ENCODE peak calls at places on chromosomes 3 and 15, in four cellular contexts. One of them, this sample, is unnamed.

GRCh38 chr15:85296615-85297402 is 83.6 kb upstream of the AKAP13 start:
- DNase-seq in IMR-90: peak; percentile 81
- DNase-seq in H9: peak; percentile 59
- DNase-seq in neuronal stem cell: peak; percentile 50
- DNase-seq in this sample: peak; percentile 69

GRCh38 chr3:57545636-57546268 is 1.6 kb upstream of the DNAH12 start:
- DNase-seq in neuronal stem cell: no peak
- DNase-seq in IMR-90: no peak
- DNase-seq in H9: no peak
- DNase-seq in this sample: no peak

GRCh38 chr15:80584561-80584964 is 110.5 kb upstream of the ABHD17C start:
- DNase-seq in H9: peak; percentile 23
- DNase-seq in IMR-90: no peak
- DNase-seq in neuronal stem cell: no peak
- DNase-seq in this sample: no peak

GRCh38 chr15:91919014-91919534 is 65.6 kb downstream of the SLCO3A1 start:
- DNase-seq in IMR-90: no peak
- DNase-seq in H9: no peak
- DNase-seq in neuronal stem cell: no peak
- DNase-seq in this sample: no peak

GRCh38 chr3:17070560-17070959 is 185.8 kb downstream of the PLCL2 start:
- DNase-seq in IMR-90: peak; percentile 39
- DNase-seq in neuronal stem cell: no peak
- DNase-seq in H9: peak; percentile 59
- DNase-seq in this sample: no peak

GRCh38 chr3:11136871-11137626 is 17.2 kb upstream of the HRH1 start:
- DNase-seq in neuronal stem cell: no peak
- DNase-seq in H9: peak; percentile 52
- DNase-seq in IMR-90: peak; percentile 100
- DNase-seq in this sample: no peak

GRCh38 chr3:1092771-1093170 is at the start of gene CNTN6:
- DNase-seq in H9: no peak
- DNase-seq in neuronal stem cell: peak; percentile 65
- DNase-seq in IMR-90: no peak
- DNase-seq in this sample: no peak

GRCh38 chr3:153078826-153079225 is 83.2 kb upstream of the RAP2B start:
- DNase-seq in neuronal stem cell: no peak
- DNase-seq in IMR-90: no peak
- DNase-seq in H9: no peak
- DNase-seq in this sample: no peak

GRCh38 chr3:21912656-21913055 is 161.6 kb upstream of the ZNF385D start:
- DNase-seq in IMR-90: peak; percentile 28
- DNase-seq in neuronal stem cell: no peak
- DNase-seq in H9: no peak
- DNase-seq in this sample: no peak

GRCh38 chr15:27912283-27912682 is 186.8 kb downstream of the OCA2 start:
- DNase-seq in H9: no peak
- DNase-seq in neuronal stem cell: no peak
- DNase-seq in IMR-90: no peak
- DNase-seq in this sample: no peak

GRCh38 chr15:25697586-25697985 is 165.5 kb downstream of the ATP10A start:
- DNase-seq in neuronal stem cell: no peak
- DNase-seq in H9: no peak
- DNase-seq in IMR-90: no peak
- DNase-seq in this sample: no peak

GRCh38 chr15:90414408-90415028 is 26.5 kb downstream of the IQGAP1 start:
- DNase-seq in neuronal stem cell: no peak
- DNase-seq in H9: no peak
- DNase-seq in IMR-90: peak; percentile 91
- DNase-seq in this sample: no peak

GRCh38 chr15:49865925-49866757 is 245.3 kb downstream of the DTWD1 start:
- DNase-seq in neuronal stem cell: no peak
- DNase-seq in IMR-90: no peak
- DNase-seq in H9: no peak
- DNase-seq in this sample: no peak

GRCh38 chr15:79644091-79644490 is 212.0 kb downstream of the MINAR1 start:
- DNase-seq in IMR-90: peak; percentile 85
- DNase-seq in neuronal stem cell: no peak
- DNase-seq in H9: no peak
- DNase-seq in this sample: no peak

GRCh38 chr3:102068327-102068726 is 219.0 kb downstream of the NFKBIZ start:
- DNase-seq in IMR-90: no peak
- DNase-seq in neuronal stem cell: no peak
- DNase-seq in H9: no peak
- DNase-seq in this sample: no peak

GRCh38 chr3:136931587-136931986 is 26.2 kb upstream of the IL20RB start:
- DNase-seq in neuronal stem cell: no peak
- DNase-seq in IMR-90: no peak
- DNase-seq in H9: no peak
- DNase-seq in this sample: no peak

GRCh38 chr15:61449306-61449705 is 220.2 kb upstream of the RORA start:
- DNase-seq in IMR-90: no peak
- DNase-seq in H9: no peak
- DNase-seq in neuronal stem cell: no peak
- DNase-seq in this sample: no peak

GRCh38 chr15:99333981-99334380 is 82.7 kb downstream of the LRRC28 start:
- DNase-seq in neuronal stem cell: no peak
- DNase-seq in IMR-90: no peak
- DNase-seq in H9: no peak
- DNase-seq in this sample: no peak

GRCh38 chr3:118760611-118761606 is 273.7 kb downstream of the IGSF11 start:
- DNase-seq in neuronal stem cell: no peak
- DNase-seq in IMR-90: peak; percentile 1
- DNase-seq in H9: peak; percentile 67
- DNase-seq in this sample: peak; percentile 53

GRCh38 chr15:91696981-91697380 is 156.5 kb upstream of the SLCO3A1 start:
- DNase-seq in neuronal stem cell: no peak
- DNase-seq in IMR-90: no peak
- DNase-seq in H9: no peak
- DNase-seq in this sample: no peak

GRCh38 chr15:73716417-73716816 is 32.2 kb downstream of the CD276 start:
- DNase-seq in IMR-90: no peak
- DNase-seq in neuronal stem cell: no peak
- DNase-seq in H9: no peak
- DNase-seq in this sample: no peak

GRCh38 chr15:51093865-51094605 is 671 bp downstream of the TNFAIP8L3 start:
- DNase-seq in neuronal stem cell: no peak
- DNase-seq in IMR-90: no peak
- DNase-seq in H9: no peak
- DNase-seq in this sample: no peak

GRCh38 chr3:177460100-177460499 is 262.8 kb upstream of the TBL1XR1 start:
- DNase-seq in IMR-90: no peak
- DNase-seq in H9: no peak
- DNase-seq in neuronal stem cell: no peak
- DNase-seq in this sample: no peak

GRCh38 chr15:73346735-73347312 is 21.9 kb downstream of the HCN4 start:
- DNase-seq in IMR-90: peak; percentile 20
- DNase-seq in H9: peak; percentile 81
- DNase-seq in neuronal stem cell: peak; percentile 74
- DNase-seq in this sample: peak; percentile 34

GRCh38 chr15:97748576-97748975 is 211.9 kb upstream of the ARRDC4 start:
- DNase-seq in neuronal stem cell: no peak
- DNase-seq in H9: no peak
- DNase-seq in IMR-90: no peak
- DNase-seq in this sample: no peak

GRCh38 chr3:57544181-57545125 is at the start of gene DNAH12:
- DNase-seq in neuronal stem cell: peak; percentile 79
- DNase-seq in IMR-90: no peak
- DNase-seq in H9: peak; percentile 96
- DNase-seq in this sample: peak; percentile 78

GRCh38 chr15:72365844-72366243 is 10.0 kb downstream of the HEXA start:
- DNase-seq in H9: no peak
- DNase-seq in neuronal stem cell: no peak
- DNase-seq in IMR-90: no peak
- DNase-seq in this sample: no peak

GRCh38 chr15:89367485-89368451 is 33.1 kb upstream of the POLG start:
- DNase-seq in IMR-90: no peak
- DNase-seq in neuronal stem cell: no peak
- DNase-seq in H9: peak; percentile 91
- DNase-seq in this sample: no peak

GRCh38 chr3:132378846-132379245 is 38.5 kb upstream of the DNAJC13 start:
- DNase-seq in neuronal stem cell: no peak
- DNase-seq in IMR-90: no peak
- DNase-seq in H9: no peak
- DNase-seq in this sample: no peak

GRCh38 chr3:52230889-52231499 is 5.5 kb upstream of the TLR9 start:
- DNase-seq in neuronal stem cell: no peak
- DNase-seq in H9: no peak
- DNase-seq in IMR-90: no peak
- DNase-seq in this sample: no peak

GRCh38 chr3:61278713-61279112 is 27.5 kb upstream of the FHIT start:
- DNase-seq in IMR-90: no peak
- DNase-seq in neuronal stem cell: no peak
- DNase-seq in H9: no peak
- DNase-seq in this sample: no peak

GRCh38 chr15:70856884-70857546 is 3.1 kb upstream of the LARP6 start:
- DNase-seq in IMR-90: peak; percentile 100
- DNase-seq in neuronal stem cell: no peak
- DNase-seq in H9: no peak
- DNase-seq in this sample: no peak

GRCh38 chr15:70859322-70859908 is 5.5 kb upstream of the LARP6 start:
- DNase-seq in IMR-90: no peak
- DNase-seq in neuronal stem cell: no peak
- DNase-seq in H9: no peak
- DNase-seq in this sample: no peak

GRCh38 chr15:70855764-70856163 is 1.8 kb upstream of the LARP6 start:
- DNase-seq in H9: no peak
- DNase-seq in IMR-90: peak; percentile 22
- DNase-seq in neuronal stem cell: no peak
- DNase-seq in this sample: no peak

GRCh38 chr15:70856177-70856883 is 2.4 kb upstream of the LARP6 start:
- DNase-seq in H9: no peak
- DNase-seq in neuronal stem cell: no peak
- DNase-seq in IMR-90: peak; percentile 56
- DNase-seq in this sample: no peak

GRCh38 chr15:70857547-70858265 is 3.7 kb upstream of the LARP6 start:
- DNase-seq in IMR-90: peak; percentile 58
- DNase-seq in neuronal stem cell: no peak
- DNase-seq in H9: no peak
- DNase-seq in this sample: no peak
- H2AK5ac ChIP-seq in IMR-90: peak overlapping the region; percentile 57
- H2AK5ac ChIP-seq in neuronal stem cell: no peak overlapping the region
- H2AK5ac ChIP-seq in H9: no peak overlapping the region
- H2AK5ac ChIP-seq in this sample: no peak overlapping the region

GRCh38 chr15:53346583-53346982 is 412.9 kb downstream of the WDR72 start:
- DNase-seq in H9: no peak
- DNase-seq in IMR-90: no peak
- DNase-seq in neuronal stem cell: no peak
- DNase-seq in this sample: no peak
- H3K23ac ChIP-seq in H9: no peak overlapping the region
- H3K23ac ChIP-seq in IMR-90: no peak overlapping the region
- H3K23ac ChIP-seq in neuronal stem cell: no peak overlapping the region
- H3K23ac ChIP-seq in this sample: no peak overlapping the region

GRCh38 chr3:71140477-71140876 is 443.1 kb downstream of the FOXP1 start:
- DNase-seq in neuronal stem cell: no peak
- DNase-seq in IMR-90: no peak
- DNase-seq in H9: no peak
- DNase-seq in this sample: no peak

GRCh38 chr3:71143493-71143892 is 440.0 kb downstream of the FOXP1 start:
- DNase-seq in neuronal stem cell: no peak
- DNase-seq in H9: no peak
- DNase-seq in IMR-90: no peak
- DNase-seq in this sample: no peak

GRCh38 chr3:71139501-71139900 is 444.0 kb downstream of the FOXP1 start:
- DNase-seq in neuronal stem cell: no peak
- DNase-seq in IMR-90: no peak
- DNase-seq in H9: no peak
- DNase-seq in this sample: no peak

GRCh38 chr3:71144525-71145253 is 438.8 kb downstream of the FOXP1 start:
- DNase-seq in IMR-90: peak; percentile 37
- DNase-seq in neuronal stem cell: no peak
- DNase-seq in H9: no peak
- DNase-seq in this sample: no peak

GRCh38 chr3:71142440-71143161 is 440.9 kb downstream of the FOXP1 start:
- DNase-seq in neuronal stem cell: no peak
- DNase-seq in H9: peak; percentile 80
- DNase-seq in IMR-90: peak; percentile 34
- DNase-seq in this sample: no peak
- H3K27ac ChIP-seq in neuronal stem cell: no peak overlapping the region
- H3K27ac ChIP-seq in H9: no peak overlapping the region
- H3K27ac ChIP-seq in IMR-90: no peak overlapping the region
- H3K27ac ChIP-seq in this sample: no peak overlapping the region

GRCh38 chr15:78322243-78322642 is 17.9 kb upstream of the CRABP1 start:
- DNase-seq in neuronal stem cell: no peak
- DNase-seq in IMR-90: peak; percentile 44
- DNase-seq in H9: peak; percentile 50
- DNase-seq in this sample: no peak
- H2AK5ac ChIP-seq in neuronal stem cell: peak overlapping the region; percentile 92
- H2AK5ac ChIP-seq in IMR-90: no peak overlapping the region
- H2AK5ac ChIP-seq in H9: no peak overlapping the region
- H2AK5ac ChIP-seq in this sample: peak overlapping the region; percentile 66

DNA sequence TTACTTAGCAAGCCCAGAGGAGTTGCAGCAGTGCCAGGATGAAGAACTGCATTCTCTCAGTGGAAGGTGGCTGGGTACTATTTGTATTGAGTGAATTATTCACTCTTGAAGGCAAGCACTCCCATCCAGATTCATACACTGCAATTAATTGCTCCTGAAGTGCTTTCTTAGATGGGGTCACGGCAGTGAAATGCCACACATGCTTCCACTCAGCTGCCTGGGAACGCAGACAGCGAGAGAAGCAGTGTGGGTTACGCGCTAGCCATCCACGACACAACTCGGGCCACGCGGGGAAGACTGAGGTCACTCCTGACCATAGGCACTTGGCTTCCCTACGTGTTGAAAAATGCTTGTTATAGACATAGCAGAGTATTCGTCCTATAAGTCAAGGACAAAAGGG is 30.8 kb upstream of the LMCD1 start:
- DNase-seq in H9: no peak
- DNase-seq in IMR-90: no peak
- DNase-seq in neuronal stem cell: no peak
- DNase-seq in this sample: no peak
- H3K23ac ChIP-seq in H9: no peak overlapping the region
- H3K23ac ChIP-seq in IMR-90: no peak overlapping the region
- H3K23ac ChIP-seq in neuronal stem cell: no peak overlapping the region
- H3K23ac ChIP-seq in this sample: no peak overlapping the region